ENCODE peak calls at places on chromosome 11, in six cellular contexts. I is spleen, U is IMR-90, R is uterus, D is bronchial epithelial cell, S is choroid plexus epithelial cell. T is an unnamed sample.

GRCh38 chr11:45924036-45924915 is 1.8 kb downstream of the LARGE2 start:
- DNase-seq in I (peak), S (no peak), R (peak), U (no peak), D (no peak), T (no peak)

GRCh38 chr11:87036756-87037449 is 831 bp upstream of the TMEM135 start:
- DNase-seq in I (no peak), R (no peak), S (peak), D (peak), U (no peak), T (no peak)

GRCh38 chr11:131760191-131760951 is 390.0 kb downstream of the NTM start:
- DNase-seq in U (peak), D (no peak), I (no peak), R (no peak), S (peak), T (no peak)

GRCh38 chr11:61114913-61115312 is 12.6 kb downstream of the CD5 start:
- DNase-seq in D (no peak), R (no peak), I (peak), U (no peak), S (no peak), T (no peak)

GRCh38 chr11:68020575-68020974 is 9.9 kb upstream of the NDUFS8 start:
- DNase-seq in U (peak), I (no peak), R (no peak), D (no peak), S (peak), T (peak)

GRCh38 chr11:74278721-74279148 is 32.7 kb downstream of the P4HA3 start:
- DNase-seq in U (peak), D (peak), S (peak), R (peak), I (no peak), T (peak)

GRCh38 chr11:35579557-35580396 is 38.5 kb upstream of the FJX1 start:
- DNase-seq in I (no peak), S (peak), D (peak), U (peak), R (no peak), T (peak)

GRCh38 chr11:78564889-78565467 is 9.7 kb downstream of the NARS2 start:
- DNase-seq in I (no peak), U (no peak), D (no peak), R (no peak), S (peak), T (no peak)

GRCh38 chr11:26319906-26320305 is 12.0 kb upstream of the ANO3 start:
- DNase-seq in I (no peak), S (peak), D (peak), U (no peak), R (no peak), T (peak)

GRCh38 chr11:67270256-67271211 is 4.3 kb downstream of the GRK2 start:
- DNase-seq in U (no peak), I (peak), D (no peak), R (peak), S (no peak), T (no peak)

GRCh38 chr11:64161037-64161436 is 4.9 kb downstream of the MACROD1 start:
- DNase-seq in S (no peak), U (no peak), D (no peak), R (no peak), I (no peak), T (no peak)

GRCh38 chr11:78019808-78020207 is 3.3 kb downstream of the KCTD14 start:
- DNase-seq in D (peak), S (no peak), R (no peak), I (no peak), U (peak), T (peak)

GRCh38 chr11:43810929-43811596 is 69.6 kb upstream of the ALKBH3 start:
- DNase-seq in D (no peak), R (no peak), I (no peak), S (peak), U (no peak), T (no peak)
- TF ChIP-seq CTCF in D (peak), R (no peak), I (no peak), S (peak), U (peak), T (no peak)

GRCh38 chr11:120912504-120912903 is 111.4 kb upstream of the TBCEL start:
- DNase-seq in D (peak), U (peak), R (no peak), I (peak), S (peak), T (peak)
- TF ChIP-seq CTCF in D (peak), U (peak), R (no peak), I (no peak), S (peak), T (no peak)

GRCh38 chr11:17714870-17715269 is 4.5 kb upstream of the MYOD1 start:
- DNase-seq in D (no peak), U (no peak), I (no peak), S (no peak), R (no peak), T (no peak)

GRCh38 chr11:17713851-17714250 is 5.5 kb upstream of the MYOD1 start:
- DNase-seq in D (no peak), U (no peak), I (no peak), S (no peak), R (no peak), T (no peak)

GRCh38 chr11:17707833-17708232 is 11.5 kb upstream of the MYOD1 start:
- DNase-seq in R (no peak), I (no peak), S (no peak), D (no peak), U (no peak), T (no peak)

GRCh38 chr11:17714356-17714854 is 5.0 kb upstream of the MYOD1 start:
- DNase-seq in S (no peak), I (no peak), R (no peak), U (no peak), D (no peak), T (no peak)

DNA sequence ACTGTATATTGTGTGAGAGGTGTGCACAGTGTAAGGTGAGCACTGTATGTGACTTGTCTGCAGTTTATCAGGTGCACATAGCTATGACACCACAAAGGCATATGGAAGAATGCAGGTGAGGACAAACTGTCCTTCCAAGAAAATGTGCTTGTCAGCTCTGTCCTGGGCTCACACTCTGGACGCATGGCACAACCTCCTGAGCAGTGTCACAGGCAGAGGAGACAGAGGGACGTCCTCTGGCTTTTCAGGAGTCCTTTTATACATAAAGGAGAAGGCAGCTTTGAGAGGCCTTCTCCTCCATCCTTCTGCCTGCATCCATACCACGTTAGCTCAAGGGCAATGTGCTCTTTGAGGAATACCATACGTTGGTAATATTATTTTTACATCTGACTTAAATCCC is 7.5 kb upstream of the MYOD1 start:
- DNase-seq in I (no peak), R (no peak), S (no peak), D (no peak), U (no peak), T (no peak)
- TF ChIP-seq CTCF in I (no peak), R (no peak), S (no peak), D (no peak), U (no peak), T (no peak)

DNA sequence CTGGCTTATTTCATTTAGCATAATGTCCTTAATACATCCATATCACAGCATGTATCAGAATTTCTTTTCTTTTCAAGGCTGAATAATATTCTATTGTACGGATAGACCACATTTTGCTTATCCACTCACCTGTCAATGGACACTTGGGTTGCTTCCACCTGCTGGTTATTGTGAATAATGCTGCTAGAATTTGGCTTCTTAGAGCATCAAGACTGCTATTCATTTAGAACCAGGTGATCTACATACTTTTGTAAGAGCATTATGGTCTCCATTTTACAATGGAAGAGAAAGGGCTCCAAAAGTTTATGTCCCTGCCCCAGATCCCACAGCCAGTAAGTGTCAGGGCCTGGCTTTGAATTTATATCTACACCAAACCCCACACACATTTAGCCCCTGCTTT is 100.7 kb upstream of the CD82 start:
- DNase-seq in R (no peak), U (no peak), D (peak), I (no peak), S (peak), T (peak)
- TF ChIP-seq CTCF in R (no peak), U (no peak), D (peak), I (no peak), S (peak), T (no peak)